ENCODE peak calls at places on chromosomes 2 and 18, in nine cellular contexts. One of them, this sample, is unnamed.

GRCh38 chr18:50401888-50402287 is 27.0 kb downstream of the SKA1 start:
- DNase-seq in mesothelial cell of epicardium: peak; percentile 34
- DNase-seq in activated CD8-positive, alpha-beta memory T cell treated with anti-CD3 and anti-CD28 coated beads, Interleukin-2, amount 50 U/mL, for 48 hours: peak; percentile 53
- DNase-seq in sciatic nerve: no peak
- DNase-seq in stimulated activated CD4-positive, alpha-beta T cell treated with anti-CD3 and anti-CD28 coated beads, Interleukin-12 subunit alpha, Interleukin-12 subunit beta, amount 100 ng/mL, for 48 hours: no peak
- DNase-seq in germinal center: no peak
- DNase-seq in osteoblast: peak; percentile 76
- DNase-seq in SK-N-SH: peak; percentile 54
- DNase-seq in left kidney: peak; percentile 59
- DNase-seq in this sample: peak; percentile 66

GRCh38 chr2:216181351-216181750 is 72.2 kb downstream of the XRCC5 start:
- DNase-seq in mesothelial cell of epicardium: no peak
- DNase-seq in activated CD8-positive, alpha-beta memory T cell treated with anti-CD3 and anti-CD28 coated beads, Interleukin-2, amount 50 U/mL, for 48 hours: no peak
- DNase-seq in sciatic nerve: no peak
- DNase-seq in stimulated activated CD4-positive, alpha-beta T cell treated with anti-CD3 and anti-CD28 coated beads, Interleukin-12 subunit alpha, Interleukin-12 subunit beta, amount 100 ng/mL, for 48 hours: no peak
- DNase-seq in germinal center: no peak
- DNase-seq in osteoblast: no peak
- DNase-seq in SK-N-SH: no peak
- DNase-seq in left kidney: no peak
- DNase-seq in this sample: no peak

GRCh38 chr2:104091894-104092293 is 762.0 kb upstream of the POU3F3 start:
- DNase-seq in mesothelial cell of epicardium: no peak
- DNase-seq in activated CD8-positive, alpha-beta memory T cell treated with anti-CD3 and anti-CD28 coated beads, Interleukin-2, amount 50 U/mL, for 48 hours: no peak
- DNase-seq in sciatic nerve: no peak
- DNase-seq in stimulated activated CD4-positive, alpha-beta T cell treated with anti-CD3 and anti-CD28 coated beads, Interleukin-12 subunit alpha, Interleukin-12 subunit beta, amount 100 ng/mL, for 48 hours: no peak
- DNase-seq in germinal center: no peak
- DNase-seq in osteoblast: no peak
- DNase-seq in SK-N-SH: no peak
- DNase-seq in left kidney: no peak
- DNase-seq in this sample: no peak

GRCh38 chr18:26504831-26505230 is 43.5 kb downstream of the KCTD1 start:
- DNase-seq in mesothelial cell of epicardium: no peak
- DNase-seq in activated CD8-positive, alpha-beta memory T cell treated with anti-CD3 and anti-CD28 coated beads, Interleukin-2, amount 50 U/mL, for 48 hours: no peak
- DNase-seq in sciatic nerve: no peak
- DNase-seq in stimulated activated CD4-positive, alpha-beta T cell treated with anti-CD3 and anti-CD28 coated beads, Interleukin-12 subunit alpha, Interleukin-12 subunit beta, amount 100 ng/mL, for 48 hours: no peak
- DNase-seq in germinal center: no peak
- DNase-seq in osteoblast: no peak
- DNase-seq in SK-N-SH: no peak
- DNase-seq in left kidney: no peak
- DNase-seq in this sample: no peak

GRCh38 chr2:149180226-149180875 is 141.9 kb downstream of the LYPD6B start:
- DNase-seq in mesothelial cell of epicardium: no peak
- DNase-seq in activated CD8-positive, alpha-beta memory T cell treated with anti-CD3 and anti-CD28 coated beads, Interleukin-2, amount 50 U/mL, for 48 hours: no peak
- DNase-seq in sciatic nerve: no peak
- DNase-seq in stimulated activated CD4-positive, alpha-beta T cell treated with anti-CD3 and anti-CD28 coated beads, Interleukin-12 subunit alpha, Interleukin-12 subunit beta, amount 100 ng/mL, for 48 hours: no peak
- DNase-seq in germinal center: no peak
- DNase-seq in osteoblast: no peak
- DNase-seq in SK-N-SH: no peak
- DNase-seq in left kidney: peak; percentile 67
- DNase-seq in this sample: no peak

GRCh38 chr2:72719416-72719815 is 106.4 kb downstream of the EXOC6B start:
- DNase-seq in mesothelial cell of epicardium: no peak
- DNase-seq in activated CD8-positive, alpha-beta memory T cell treated with anti-CD3 and anti-CD28 coated beads, Interleukin-2, amount 50 U/mL, for 48 hours: no peak
- DNase-seq in sciatic nerve: no peak
- DNase-seq in stimulated activated CD4-positive, alpha-beta T cell treated with anti-CD3 and anti-CD28 coated beads, Interleukin-12 subunit alpha, Interleukin-12 subunit beta, amount 100 ng/mL, for 48 hours: no peak
- DNase-seq in germinal center: no peak
- DNase-seq in osteoblast: no peak
- DNase-seq in SK-N-SH: no peak
- DNase-seq in left kidney: peak; percentile 58
- DNase-seq in this sample: no peak

GRCh38 chr2:135183822-135184221 is 131.7 kb downstream of the RAB3GAP1 start:
- DNase-seq in mesothelial cell of epicardium: no peak
- DNase-seq in activated CD8-positive, alpha-beta memory T cell treated with anti-CD3 and anti-CD28 coated beads, Interleukin-2, amount 50 U/mL, for 48 hours: no peak
- DNase-seq in sciatic nerve: no peak
- DNase-seq in stimulated activated CD4-positive, alpha-beta T cell treated with anti-CD3 and anti-CD28 coated beads, Interleukin-12 subunit alpha, Interleukin-12 subunit beta, amount 100 ng/mL, for 48 hours: no peak
- DNase-seq in germinal center: no peak
- DNase-seq in osteoblast: no peak
- DNase-seq in SK-N-SH: no peak
- DNase-seq in left kidney: peak; percentile 15
- DNase-seq in this sample: no peak

GRCh38 chr2:20474757-20475566 is 28.1 kb downstream of the RHOB start:
- DNase-seq in mesothelial cell of epicardium: no peak
- DNase-seq in activated CD8-positive, alpha-beta memory T cell treated with anti-CD3 and anti-CD28 coated beads, Interleukin-2, amount 50 U/mL, for 48 hours: no peak
- DNase-seq in sciatic nerve: no peak
- DNase-seq in stimulated activated CD4-positive, alpha-beta T cell treated with anti-CD3 and anti-CD28 coated beads, Interleukin-12 subunit alpha, Interleukin-12 subunit beta, amount 100 ng/mL, for 48 hours: no peak
- DNase-seq in germinal center: no peak
- DNase-seq in osteoblast: no peak
- DNase-seq in SK-N-SH: no peak
- DNase-seq in left kidney: no peak
- DNase-seq in this sample: no peak

GRCh38 chr2:33038230-33038629 is 91.5 kb downstream of the LTBP1 start:
- DNase-seq in mesothelial cell of epicardium: no peak
- DNase-seq in activated CD8-positive, alpha-beta memory T cell treated with anti-CD3 and anti-CD28 coated beads, Interleukin-2, amount 50 U/mL, for 48 hours: no peak
- DNase-seq in sciatic nerve: no peak
- DNase-seq in stimulated activated CD4-positive, alpha-beta T cell treated with anti-CD3 and anti-CD28 coated beads, Interleukin-12 subunit alpha, Interleukin-12 subunit beta, amount 100 ng/mL, for 48 hours: no peak
- DNase-seq in germinal center: no peak
- DNase-seq in osteoblast: no peak
- DNase-seq in SK-N-SH: no peak
- DNase-seq in left kidney: no peak
- DNase-seq in this sample: no peak

GRCh38 chr2:216350214-216350789 is 22.0 kb downstream of the MARCHF4 start:
- DNase-seq in mesothelial cell of epicardium: no peak
- DNase-seq in activated CD8-positive, alpha-beta memory T cell treated with anti-CD3 and anti-CD28 coated beads, Interleukin-2, amount 50 U/mL, for 48 hours: no peak
- DNase-seq in sciatic nerve: no peak
- DNase-seq in stimulated activated CD4-positive, alpha-beta T cell treated with anti-CD3 and anti-CD28 coated beads, Interleukin-12 subunit alpha, Interleukin-12 subunit beta, amount 100 ng/mL, for 48 hours: no peak
- DNase-seq in germinal center: no peak
- DNase-seq in osteoblast: no peak
- DNase-seq in SK-N-SH: no peak
- DNase-seq in left kidney: no peak
- DNase-seq in this sample: no peak

GRCh38 chr2:98538280-98539041 is 69.9 kb downstream of the COA5 start:
- DNase-seq in mesothelial cell of epicardium: no peak
- DNase-seq in activated CD8-positive, alpha-beta memory T cell treated with anti-CD3 and anti-CD28 coated beads, Interleukin-2, amount 50 U/mL, for 48 hours: no peak
- DNase-seq in sciatic nerve: no peak
- DNase-seq in stimulated activated CD4-positive, alpha-beta T cell treated with anti-CD3 and anti-CD28 coated beads, Interleukin-12 subunit alpha, Interleukin-12 subunit beta, amount 100 ng/mL, for 48 hours: no peak
- DNase-seq in germinal center: no peak
- DNase-seq in osteoblast: peak; percentile 85
- DNase-seq in SK-N-SH: no peak
- DNase-seq in left kidney: no peak
- DNase-seq in this sample: no peak

GRCh38 chr18:31170335-31170734 is 7.7 kb upstream of the DSC1 start:
- DNase-seq in mesothelial cell of epicardium: no peak
- DNase-seq in activated CD8-positive, alpha-beta memory T cell treated with anti-CD3 and anti-CD28 coated beads, Interleukin-2, amount 50 U/mL, for 48 hours: no peak
- DNase-seq in sciatic nerve: no peak
- DNase-seq in stimulated activated CD4-positive, alpha-beta T cell treated with anti-CD3 and anti-CD28 coated beads, Interleukin-12 subunit alpha, Interleukin-12 subunit beta, amount 100 ng/mL, for 48 hours: no peak
- DNase-seq in germinal center: no peak
- DNase-seq in osteoblast: no peak
- DNase-seq in SK-N-SH: no peak
- DNase-seq in left kidney: no peak
- DNase-seq in this sample: no peak

GRCh38 chr2:84807063-84807485 is 73.8 kb downstream of the TRABD2A start:
- DNase-seq in mesothelial cell of epicardium: no peak
- DNase-seq in activated CD8-positive, alpha-beta memory T cell treated with anti-CD3 and anti-CD28 coated beads, Interleukin-2, amount 50 U/mL, for 48 hours: no peak
- DNase-seq in sciatic nerve: no peak
- DNase-seq in stimulated activated CD4-positive, alpha-beta T cell treated with anti-CD3 and anti-CD28 coated beads, Interleukin-12 subunit alpha, Interleukin-12 subunit beta, amount 100 ng/mL, for 48 hours: no peak
- DNase-seq in germinal center: no peak
- DNase-seq in osteoblast: peak; percentile 91
- DNase-seq in SK-N-SH: no peak
- DNase-seq in left kidney: no peak
- DNase-seq in this sample: no peak

GRCh38 chr2:230942371-230942770 is 17.3 kb upstream of the GPR55 start:
- DNase-seq in mesothelial cell of epicardium: no peak
- DNase-seq in activated CD8-positive, alpha-beta memory T cell treated with anti-CD3 and anti-CD28 coated beads, Interleukin-2, amount 50 U/mL, for 48 hours: no peak
- DNase-seq in sciatic nerve: peak; percentile 12
- DNase-seq in stimulated activated CD4-positive, alpha-beta T cell treated with anti-CD3 and anti-CD28 coated beads, Interleukin-12 subunit alpha, Interleukin-12 subunit beta, amount 100 ng/mL, for 48 hours: no peak
- DNase-seq in germinal center: no peak
- DNase-seq in osteoblast: peak; percentile 53
- DNase-seq in SK-N-SH: peak; percentile 23
- DNase-seq in left kidney: no peak
- DNase-seq in this sample: no peak

GRCh38 chr2:230085201-230085600 is 16.5 kb upstream of the SLC16A14 start:
- DNase-seq in mesothelial cell of epicardium: no peak
- DNase-seq in activated CD8-positive, alpha-beta memory T cell treated with anti-CD3 and anti-CD28 coated beads, Interleukin-2, amount 50 U/mL, for 48 hours: no peak
- DNase-seq in sciatic nerve: no peak
- DNase-seq in stimulated activated CD4-positive, alpha-beta T cell treated with anti-CD3 and anti-CD28 coated beads, Interleukin-12 subunit alpha, Interleukin-12 subunit beta, amount 100 ng/mL, for 48 hours: no peak
- DNase-seq in germinal center: no peak
- DNase-seq in osteoblast: no peak
- DNase-seq in SK-N-SH: no peak
- DNase-seq in left kidney: no peak
- DNase-seq in this sample: no peak

GRCh38 chr2:128536925-128537620 is 218.4 kb upstream of the HS6ST1 start:
- DNase-seq in mesothelial cell of epicardium: no peak
- DNase-seq in activated CD8-positive, alpha-beta memory T cell treated with anti-CD3 and anti-CD28 coated beads, Interleukin-2, amount 50 U/mL, for 48 hours: no peak
- DNase-seq in sciatic nerve: no peak
- DNase-seq in stimulated activated CD4-positive, alpha-beta T cell treated with anti-CD3 and anti-CD28 coated beads, Interleukin-12 subunit alpha, Interleukin-12 subunit beta, amount 100 ng/mL, for 48 hours: no peak
- DNase-seq in germinal center: no peak
- DNase-seq in osteoblast: peak; percentile 93
- DNase-seq in SK-N-SH: no peak
- DNase-seq in left kidney: no peak
- DNase-seq in this sample: no peak

This sample was measured in Right ventricle myocardium superior.